ENCODE peak calls at places on chromosomes 12 and 14, in six cellular contexts. B is DND-41; J is heart right ventricle; V is stomach; M is CD8-positive, alpha-beta T cell; H is neural progenitor cell. P is an unnamed sample.

GRCh38 chr12:14186193-14186502 is 179.3 kb upstream of the ATF7IP start:
- DNase-seq in B (no peak), J (no peak), V (no peak), M (no peak), H (no peak), P (no peak)

GRCh38 chr12:51240971-51241370 is 2.3 kb downstream of the DAZAP2 start:
- DNase-seq in B (no peak), J (no peak), V (no peak), M (no peak), H (no peak), P (no peak)

GRCh38 chr14:24207104-24207543 is 1.6 kb downstream of the TSSK4 start:
- DNase-seq in B (no peak), J (no peak), V (no peak), M (no peak), H (no peak), P (no peak)

GRCh38 chr14:71497645-71498086 is 434.6 kb upstream of the RGS6 start:
- DNase-seq in B (peak), J (no peak), V (no peak), M (no peak), H (no peak), P (no peak)

GRCh38 chr14:38743941-38744611 is 359.0 kb downstream of the SEC23A start:
- DNase-seq in B (no peak), J (no peak), V (no peak), M (no peak), H (no peak), P (no peak)

GRCh38 chr12:54220567-54220966 is 31.8 kb upstream of the SMUG1 start:
- DNase-seq in B (no peak), J (no peak), V (no peak), M (no peak), H (no peak), P (no peak)

GRCh38 chr12:106108187-106108816 is 30.5 kb downstream of the NUAK1 start:
- DNase-seq in B (no peak), J (peak), V (no peak), M (no peak), H (no peak), P (no peak)

GRCh38 chr14:37143500-37143874 is 28.9 kb downstream of the SLC25A21 start:
- DNase-seq in B (no peak), J (no peak), V (no peak), M (no peak), H (no peak), P (no peak)

GRCh38 chr12:49389092-49389703 is 21.9 kb downstream of the SPATS2 start:
- DNase-seq in B (no peak), J (no peak), V (peak), M (peak), H (peak), P (peak)

GRCh38 chr12:63905523-63905922 is 61.0 kb downstream of the SRGAP1 start:
- DNase-seq in B (no peak), J (no peak), V (no peak), M (no peak), H (no peak), P (no peak)

GRCh38 chr12:106415134-106415533 is 57.6 kb downstream of the POLR3B start:
- DNase-seq in B (no peak), J (no peak), V (no peak), M (no peak), H (no peak), P (no peak)

GRCh38 chr12:89992668-89993401 is 284.2 kb upstream of the ATP2B1 start:
- DNase-seq in B (no peak), J (no peak), V (no peak), M (no peak), H (no peak), P (no peak)

GRCh38 chr12:127455347-127456265 is 811.4 kb upstream of the TMEM132C start:
- DNase-seq in B (no peak), J (no peak), V (no peak), M (no peak), H (peak), P (no peak)

GRCh38 chr12:89183985-89184435 is 168.3 kb downstream of the DUSP6 start:
- DNase-seq in B (no peak), J (no peak), V (no peak), M (no peak), H (no peak), P (no peak)

GRCh38 chr12:84913151-84913550 is 552 bp upstream of the SLC6A15 start:
- DNase-seq in B (no peak), J (no peak), V (no peak), M (no peak), H (peak), P (no peak)

GRCh38 chr12:65140738-65141137 is 19.6 kb upstream of the WIF1 start:
- DNase-seq in B (no peak), J (no peak), V (no peak), M (no peak), H (no peak), P (no peak)

GRCh38 chr12:79309039-79309438 is 381.7 kb downstream of the PAWR start:
- DNase-seq in B (no peak), J (no peak), V (no peak), M (no peak), H (no peak), P (no peak)

GRCh38 chr12:13891902-13892301 is 89.5 kb downstream of the GRIN2B start:
- DNase-seq in B (no peak), J (no peak), V (no peak), M (no peak), H (no peak), P (no peak)

GRCh38 chr12:63900922-63901793 is 56.7 kb downstream of the SRGAP1 start:
- DNase-seq in B (no peak), J (no peak), V (no peak), M (no peak), H (no peak), P (no peak)

GRCh38 chr12:105384220-105384619 is 53.7 kb downstream of the C12orf75 start:
- DNase-seq in B (no peak), J (no peak), V (no peak), M (no peak), H (no peak), P (no peak)

GRCh38 chr12:2998789-2999264 is 39.6 kb downstream of the TEAD4 start:
- DNase-seq in B (no peak), J (peak), V (no peak), M (no peak), H (peak), P (no peak)
- H3K27ac ChIP-seq in B (no peak), J (peak), V (no peak), M (no peak), H (no peak), P (no peak)

GRCh38 chr14:69105326-69105725 is 47.6 kb downstream of the DCAF5 start:
- DNase-seq in B (no peak), J (no peak), V (no peak), M (no peak), H (no peak), P (no peak)

GRCh38 chr14:69096766-69097475 is 56.0 kb downstream of the DCAF5 start:
- DNase-seq in B (no peak), J (no peak), V (no peak), M (no peak), H (no peak), P (no peak)

GRCh38 chr14:69106451-69106850 is 46.5 kb downstream of the DCAF5 start:
- DNase-seq in B (no peak), J (no peak), V (no peak), M (no peak), H (no peak), P (no peak)

GRCh38 chr14:69097974-69098373 is 54.9 kb downstream of the DCAF5 start:
- DNase-seq in B (no peak), J (no peak), V (no peak), M (no peak), H (peak), P (no peak)

DNA sequence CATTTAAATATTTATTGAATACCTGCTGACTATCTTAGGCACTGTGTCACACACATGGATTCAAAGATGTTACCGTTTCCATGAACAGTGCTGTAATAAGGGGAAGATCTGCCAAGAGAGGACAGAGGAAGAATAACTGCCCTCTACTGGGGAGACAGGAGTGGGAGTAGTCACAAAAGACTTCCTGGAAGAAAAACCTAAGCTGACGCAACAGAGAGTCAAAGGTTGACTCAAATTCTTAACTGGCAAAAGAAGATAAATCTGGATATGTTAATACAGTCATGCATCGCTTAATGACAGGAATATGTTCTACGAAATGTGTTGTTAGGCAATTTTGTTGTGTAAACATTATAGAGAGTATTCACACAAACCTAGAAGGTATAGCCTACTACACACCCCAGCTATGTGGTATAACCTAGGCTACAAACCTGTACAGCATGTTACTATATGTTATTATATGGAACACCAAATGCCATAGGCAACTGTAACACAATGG is 51.5 kb downstream of the DCAF5 start:
- DNase-seq in B (no peak), J (peak), V (no peak), M (no peak), H (peak), P (no peak)
- TF ChIP-seq CTCF in B (peak), J (peak), V (peak), M (no peak), H (peak), P (peak)

GRCh38 chr14:47060050-47060449 is 408.5 kb upstream of the RPL10L start:
- DNase-seq in B (no peak), J (no peak), V (no peak), M (no peak), H (no peak), P (no peak)

GRCh38 chr14:47057364-47057763 is 405.8 kb upstream of the RPL10L start:
- DNase-seq in B (no peak), J (no peak), V (no peak), M (no peak), H (no peak), P (no peak)
- H3K27ac ChIP-seq in B (no peak), J (no peak), V (no peak), M (no peak), H (no peak), P (no peak)

GRCh38 chr12:75437564-75437963 is 43.0 kb upstream of the GLIPR1 start:
- DNase-seq in B (no peak), J (no peak), V (no peak), M (no peak), H (no peak), P (no peak)
- TF ChIP-seq CTCF in B (peak), J (peak), V (no peak), M (peak), H (no peak), P (peak)

GRCh38 chr12:56103066-56103711 is 1.2 kb upstream of the PA2G4 start:
- DNase-seq in B (peak), J (no peak), V (no peak), M (no peak), H (no peak), P (no peak)

GRCh38 chr12:56098592-56098991 is 5.8 kb upstream of the PA2G4 start:
- DNase-seq in B (no peak), J (no peak), V (no peak), M (no peak), H (no peak), P (no peak)

GRCh38 chr12:56102683-56103065 is 1.7 kb upstream of the PA2G4 start:
- DNase-seq in B (no peak), J (no peak), V (no peak), M (no peak), H (no peak), P (no peak)

GRCh38 chr12:56099787-56100186 is 4.6 kb upstream of the PA2G4 start:
- DNase-seq in B (no peak), J (no peak), V (peak), M (no peak), H (no peak), P (no peak)

GRCh38 chr12:56101045-56101444 is 3.3 kb upstream of the PA2G4 start:
- DNase-seq in B (no peak), J (no peak), V (no peak), M (no peak), H (no peak), P (no peak)
- H3K27ac ChIP-seq in B (no peak), J (no peak), V (no peak), M (peak), H (no peak), P (no peak)

GRCh38 chr12:116331876-116332275 is 54.4 kb upstream of the MED13L start:
- DNase-seq in B (no peak), J (no peak), V (no peak), M (no peak), H (no peak), P (no peak)
- TF ChIP-seq CTCF in B (no peak), J (no peak), V (no peak), M (no peak), H (no peak), P (no peak)

GRCh38 chr12:26128180-26128579 is 3.3 kb upstream of the BHLHE41 start:
- DNase-seq in B (no peak), J (no peak), V (no peak), M (no peak), H (no peak), P (no peak)
- H3K27ac ChIP-seq in B (no peak), J (no peak), V (no peak), M (no peak), H (no peak), P (no peak)

GRCh38 chr12:108099085-108099484 is 30.0 kb upstream of the WSCD2 start:
- DNase-seq in B (no peak), J (no peak), V (no peak), M (no peak), H (no peak), P (no peak)
- TF ChIP-seq CTCF in B (peak), J (peak), V (peak), M (no peak), H (peak), P (no peak)

P was measured in CD4-positive, alpha-beta T cell.